ENCODE peak calls at places on chromosomes 13 and 19, in seven cellular contexts. E, O, T, C, B, Z and P are unnamed samples.

GRCh38 chr13:79987323-79987722 is 353.6 kb downstream of the SPRY2 start:
- DNase-seq in C (no peak), E (no peak), B (no peak), T (no peak), O (no peak), Z (no peak), P (no peak)

GRCh38 chr13:50080158-50080855 is 65.1 kb downstream of the KCNRG start:
- DNase-seq in O (peak), B (no peak), E (peak), C (peak), Z (no peak), T (no peak), P (no peak)

GRCh38 chr13:41268764-41269163 is 5.4 kb upstream of the MTRF1 start:
- DNase-seq in B (no peak), C (no peak), E (no peak), T (no peak), Z (no peak), O (no peak), P (no peak)

GRCh38 chr13:109256866-109257760 is 529.3 kb downstream of the IRS2 start:
- DNase-seq in B (no peak), T (no peak), E (peak), Z (no peak), C (no peak), O (no peak), P (no peak)

GRCh38 chr13:20412761-20413355 is 112.8 kb downstream of the CRYL1 start:
- DNase-seq in B (no peak), T (no peak), O (no peak), E (no peak), C (no peak), Z (no peak), P (no peak)

GRCh38 chr13:49655906-49656305 is 27.6 kb downstream of the ARL11 start:
- DNase-seq in T (no peak), E (no peak), C (no peak), B (no peak), Z (no peak), O (no peak), P (no peak)

GRCh38 chr19:1864480-1865171 is 1.2 kb upstream of the KLF16 start:
- DNase-seq in Z (no peak), B (peak), C (peak), E (peak), O (peak), T (peak), P (peak)

GRCh38 chr19:14072535-14073231 is at the start of gene MISP3:
- DNase-seq in B (no peak), T (no peak), E (no peak), Z (no peak), C (peak), O (peak), P (no peak)

GRCh38 chr13:45121421-45121820 is 1.1 kb downstream of the GTF2F2 start:
- DNase-seq in O (no peak), T (no peak), E (peak), B (no peak), Z (no peak), C (peak), P (no peak)

GRCh38 chr13:43785681-43786471 is 896 bp downstream of the ENOX1 start:
- DNase-seq in T (peak), Z (no peak), E (no peak), C (peak), B (peak), O (peak), P (peak)

GRCh38 chr13:24075137-24075975 is 85.2 kb upstream of the SPATA13 start:
- DNase-seq in O (no peak), B (no peak), T (no peak), Z (no peak), E (peak), C (no peak), P (no peak)

GRCh38 chr19:34336781-34337271 is 28.2 kb upstream of the GPI start:
- DNase-seq in B (no peak), C (peak), T (no peak), E (no peak), O (peak), Z (no peak), P (no peak)

GRCh38 chr19:56170261-56170660 is 5.5 kb upstream of the GALP start:
- DNase-seq in O (peak), C (no peak), Z (no peak), E (peak), T (no peak), B (no peak), P (no peak)

GRCh38 chr13:46908511-46908910 is 11.7 kb upstream of the HTR2A start:
- DNase-seq in O (no peak), T (no peak), B (no peak), E (no peak), Z (no peak), C (no peak), P (no peak)

GRCh38 chr13:112970552-112971287 is 1.7 kb downstream of the MCF2L start:
- DNase-seq in T (no peak), C (no peak), E (no peak), O (no peak), Z (no peak), B (no peak), P (no peak)

GRCh38 chr19:45450042-45450380 is 17.8 kb upstream of the FOSB start:
- DNase-seq in T (no peak), Z (no peak), O (peak), B (no peak), C (no peak), E (no peak), P (no peak)

GRCh38 chr13:112042496-112042895 is 24.5 kb upstream of the SOX1 start:
- DNase-seq in Z (no peak), C (no peak), B (no peak), T (no peak), O (no peak), E (no peak), P (no peak)

GRCh38 chr13:27605610-27606200 is 14.6 kb downstream of the LNX2 start:
- DNase-seq in E (no peak), C (no peak), B (no peak), T (no peak), Z (no peak), O (no peak), P (no peak)

GRCh38 chr13:27830010-27830409 is 37.7 kb downstream of the GSX1 start:
- DNase-seq in T (peak), C (peak), O (peak), E (no peak), Z (no peak), B (peak), P (peak)

GRCh38 chr13:99995503-99996176 is 14.1 kb downstream of the ZIC2 start:
- DNase-seq in B (no peak), E (no peak), T (no peak), O (no peak), C (no peak), Z (no peak), P (no peak)

GRCh38 chr19:53884256-53884655 is 2.3 kb downstream of the PRKCG start:
- DNase-seq in E (no peak), C (no peak), B (no peak), Z (no peak), T (no peak), O (no peak), P (no peak)

GRCh38 chr13:97279913-97280312 is 57.8 kb downstream of the MBNL2 start:
- DNase-seq in T (no peak), B (no peak), E (no peak), C (no peak), Z (no peak), O (no peak), P (no peak)

GRCh38 chr13:114124921-114125320 is 7.5 kb downstream of the RASA3 start:
- DNase-seq in E (no peak), Z (no peak), B (no peak), T (no peak), C (no peak), O (no peak), P (no peak)

GRCh38 chr19:51079486-51080110 is 3.1 kb downstream of the KLK14 start:
- DNase-seq in E (no peak), Z (no peak), C (no peak), B (no peak), O (no peak), T (no peak), P (no peak)

GRCh38 chr13:110560606-110561334 is 752 bp downstream of the RAB20 start:
- DNase-seq in O (no peak), C (peak), B (no peak), Z (no peak), E (peak), T (no peak), P (peak)

GRCh38 chr19:48724796-48725753 is 5.5 kb upstream of the MAMSTR start:
- DNase-seq in O (peak), T (no peak), E (no peak), C (peak), B (no peak), Z (no peak), P (no peak)

GRCh38 chr13:40571338-40571737 is 95.1 kb downstream of the FOXO1 start:
- DNase-seq in E (no peak), O (no peak), T (no peak), C (no peak), B (no peak), Z (no peak), P (no peak)

GRCh38 chr19:55147408-55148251 is 1.4 kb downstream of the TNNT1 start:
- DNase-seq in C (peak), T (no peak), E (no peak), O (peak), B (peak), Z (no peak), P (no peak)

GRCh38 chr19:10228925-10229324 is 2.2 kb downstream of the S1PR2 start:
- DNase-seq in E (peak), B (no peak), T (no peak), Z (no peak), O (peak), C (peak), P (no peak)

GRCh38 chr19:10332158-10332964 is 968 bp downstream of the RAVER1 start:
- DNase-seq in C (no peak), Z (no peak), E (peak), T (peak), B (no peak), O (no peak), P (no peak)

GRCh38 chr19:23783634-23784033 is 24.9 kb upstream of the ZNF681 start:
- DNase-seq in B (no peak), O (no peak), Z (no peak), C (no peak), T (no peak), E (no peak), P (no peak)

GRCh38 chr13:20106751-20107150 is 54.1 kb downstream of the GJA3 start:
- DNase-seq in Z (no peak), C (peak), O (no peak), T (no peak), B (no peak), E (no peak), P (no peak)

GRCh38 chr19:3243851-3244700 is 19.6 kb downstream of the CELF5 start:
- DNase-seq in T (no peak), E (peak), C (no peak), Z (no peak), O (peak), B (peak), P (no peak)

GRCh38 chr19:18904334-18905057 is 8.5 kb upstream of the CERS1 start:
- DNase-seq in C (no peak), O (no peak), B (no peak), E (no peak), T (no peak), Z (no peak), P (no peak)

GRCh38 chr19:18905058-18905456 is 9.1 kb upstream of the CERS1 start:
- DNase-seq in C (no peak), Z (no peak), B (no peak), T (no peak), E (no peak), O (no peak), P (no peak)

GRCh38 chr19:18905520-18906236 is 9.7 kb upstream of the CERS1 start:
- DNase-seq in O (no peak), T (no peak), B (no peak), C (no peak), Z (no peak), E (no peak), P (no peak)

GRCh38 chr19:18908917-18909619 is 10.1 kb downstream of the COPE start:
- DNase-seq in B (no peak), Z (no peak), O (no peak), T (no peak), E (no peak), C (no peak), P (no peak)

DNA sequence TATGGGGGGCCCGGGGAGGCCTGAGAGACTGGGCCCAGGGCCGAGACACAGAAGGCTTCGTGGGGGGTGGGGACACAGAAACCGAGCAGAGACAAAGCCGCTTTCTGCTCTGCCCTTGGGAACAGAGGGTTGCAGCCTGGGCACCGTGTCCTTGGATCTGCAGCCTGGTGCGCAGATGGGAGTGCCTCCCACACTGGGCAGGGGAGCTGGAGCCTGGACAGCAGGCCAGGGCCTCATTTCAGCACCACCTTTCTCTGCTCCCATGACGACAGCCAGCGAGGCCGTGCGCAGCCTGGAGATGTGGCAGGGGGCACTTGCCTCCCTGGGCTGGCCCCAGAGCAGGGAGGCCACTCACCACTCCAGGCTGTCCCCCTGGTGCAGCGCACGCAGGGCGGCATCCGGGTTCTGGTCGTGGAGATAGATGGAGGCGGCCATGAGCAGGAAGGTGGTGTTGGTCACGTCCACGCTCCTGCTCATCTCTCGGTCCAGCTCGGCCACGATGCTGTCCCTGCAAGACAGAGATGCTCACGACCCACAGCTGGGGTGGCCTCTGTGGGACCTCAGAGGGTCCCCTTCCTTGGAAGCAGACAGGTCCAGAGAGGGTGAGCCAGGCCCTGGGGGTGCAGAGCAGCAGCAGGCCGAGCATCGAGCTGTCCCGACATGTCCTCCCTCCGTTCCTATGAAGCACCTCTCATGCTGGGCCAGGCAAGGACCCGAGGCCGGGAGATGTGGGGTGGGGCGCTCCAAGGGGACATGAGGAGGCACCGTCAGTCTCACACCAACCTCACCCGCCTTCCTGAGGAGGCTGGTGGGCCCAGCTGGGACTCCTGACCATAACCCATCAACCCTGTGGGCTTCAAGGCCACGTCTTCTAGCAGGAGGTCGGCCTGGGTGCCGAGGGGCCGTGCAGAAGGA is 10.9 kb upstream of the CERS1 start:
- DNase-seq in E (no peak), T (no peak), C (no peak), Z (no peak), B (no peak), O (no peak), P (no peak)
- TF ChIP-seq TAF1 in E (no peak), T (no peak), C (no peak), Z (no peak), B (no peak), O (no peak), P (no peak)

DNA sequence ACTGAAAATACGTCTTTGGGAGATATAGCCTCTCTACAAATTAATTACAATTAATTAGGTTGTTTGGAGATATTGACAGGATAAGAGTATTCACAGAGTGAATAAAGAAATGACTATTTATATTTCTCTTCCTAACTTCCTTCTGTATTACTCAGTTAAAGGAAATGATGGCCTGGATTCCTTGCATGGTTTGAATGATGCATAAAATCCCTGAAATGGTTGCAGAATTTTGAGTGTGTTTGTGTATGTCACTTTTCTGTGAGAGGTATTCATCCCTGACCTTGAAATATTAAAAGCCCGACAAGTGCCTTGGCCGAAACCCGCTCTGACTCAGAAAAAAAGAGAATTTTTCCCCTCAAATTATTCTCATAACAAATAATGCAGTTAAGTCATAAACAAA is 90.0 kb downstream of the PDS5B start:
- DNase-seq in Z (no peak), T (no peak), B (no peak), O (no peak), E (no peak), C (no peak), P (no peak)
- TF ChIP-seq TAF1 in Z (no peak), T (no peak), B (no peak), O (no peak), E (no peak), C (no peak), P (no peak)

GRCh38 chr19:16496613-16496983 is 404 bp downstream of the C19orf44 start:
- DNase-seq in O (no peak), E (no peak), T (no peak), Z (no peak), C (no peak), B (peak), P (no peak)
- TF ChIP-seq TAF1 in O (no peak), E (no peak), T (no peak), Z (no peak), C (no peak), B (no peak), P (no peak)

DNA sequence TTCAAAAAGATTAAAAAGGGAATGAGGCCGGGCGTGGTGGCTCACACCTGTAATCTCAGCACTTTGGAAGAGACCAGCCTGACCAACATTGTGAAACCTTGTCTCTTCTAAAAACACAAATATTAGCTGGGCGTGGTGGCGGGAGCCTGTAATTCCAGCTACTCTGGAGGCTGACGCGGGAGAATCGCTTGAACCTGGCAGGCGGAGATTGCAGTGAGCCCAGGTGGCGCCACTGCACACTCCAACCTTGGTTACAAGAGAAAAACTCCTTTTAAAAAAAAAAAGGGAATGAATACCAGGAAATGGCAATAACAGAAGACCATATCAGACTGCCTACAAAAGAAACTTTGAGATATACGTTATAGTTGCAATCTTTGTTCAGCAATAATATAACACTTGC is 1244.5 kb downstream of the PCDH9 start:
- DNase-seq in Z (no peak), B (peak), E (peak), T (no peak), O (no peak), C (no peak), P (no peak)
- TF ChIP-seq TAF1 in Z (no peak), B (no peak), E (no peak), T (no peak), O (no peak), C (no peak), P (no peak)